ENCODE peak calls at places on chromosome 3, in four cellular contexts. P, S, O and X are unnamed samples.

GRCh38 chr3:111695584-111696213 is 100.6 kb upstream of the ZBED2 start:
- DNase-seq in P (peak; percentile 90), S (no peak), O (no peak), X (peak; percentile 69)

GRCh38 chr3:157865449-157865862 is 240.8 kb downstream of the SHOX2 start:
- DNase-seq in P (peak; percentile 13), S (no peak), O (no peak), X (peak; percentile 11)

GRCh38 chr3:12194209-12194608 is 35.5 kb upstream of the TIMP4 start:
- DNase-seq in P (peak; percentile 96), S (no peak), O (no peak), X (peak; percentile 94)

GRCh38 chr3:194312743-194313281 is 38.3 kb downstream of the CPN2 start:
- DNase-seq in P (peak; percentile 72), S (peak; percentile 80), O (peak; percentile 85), X (peak; percentile 89)

GRCh38 chr3:85821130-85821756 is 862.5 kb downstream of the CADM2 start:
- DNase-seq in P (peak; percentile 27), S (no peak), O (no peak), X (peak; percentile 46)

GRCh38 chr3:180402463-180403073 is 199.4 kb upstream of the TTC14 start:
- DNase-seq in P (no peak), S (no peak), O (no peak), X (no peak)

GRCh38 chr3:146128939-146129338 is 32.0 kb downstream of the PLOD2 start:
- DNase-seq in P (no peak), S (no peak), O (no peak), X (peak; percentile 43)

GRCh38 chr3:184531580-184532290 is 29.9 kb upstream of the EPHB3 start:
- DNase-seq in P (no peak), S (no peak), O (peak; percentile 31), X (no peak)

GRCh38 chr3:36733162-36733696 is 31.1 kb downstream of the DCLK3 start:
- DNase-seq in P (no peak), S (no peak), O (no peak), X (peak; percentile 3)

GRCh38 chr3:42680256-42680655 is 5.1 kb upstream of the KLHL40 start:
- DNase-seq in P (peak; percentile 55), S (no peak), O (no peak), X (peak; percentile 31)

GRCh38 chr3:197021231-197021630 is 8.4 kb downstream of the MELTF start:
- DNase-seq in P (no peak), S (no peak), O (peak; percentile 39), X (no peak)

GRCh38 chr3:97974996-97975395 is 2.8 kb upstream of the RIOX2 start:
- DNase-seq in P (no peak), S (no peak), O (no peak), X (no peak)

GRCh38 chr3:183579967-183580720 is 24.6 kb upstream of the KLHL6 start:
- DNase-seq in P (peak; percentile 89), S (peak; percentile 55), O (no peak), X (peak; percentile 10)

GRCh38 chr3:64351713-64352595 is 126.7 kb upstream of the PRICKLE2 start:
- DNase-seq in P (peak; percentile 50), S (no peak), O (no peak), X (peak; percentile 47)

GRCh38 chr3:60136606-60137005 is 1086.8 kb upstream of the CFAP20DC start:
- DNase-seq in P (no peak), S (no peak), O (no peak), X (no peak)

GRCh38 chr3:195045481-195045880 is 225.5 kb downstream of the XXYLT1 start:
- DNase-seq in P (no peak), S (no peak), O (no peak), X (no peak)

GRCh38 chr3:38717603-38718240 is 68.2 kb upstream of the SCN5A start:
- DNase-seq in P (no peak), S (no peak), O (no peak), X (no peak)

GRCh38 chr3:109155828-109156227 is 19.3 kb downstream of the C3orf85 start:
- DNase-seq in P (no peak), S (no peak), O (no peak), X (no peak)

GRCh38 chr3:24363242-24363641 is 131.4 kb downstream of the THRB start:
- DNase-seq in P (peak; percentile 38), S (no peak), O (no peak), X (peak; percentile 53)

GRCh38 chr3:149527531-149528343 is 53.2 kb downstream of the TM4SF4 start:
- DNase-seq in P (no peak), S (no peak), O (no peak), X (peak; percentile 57)

GRCh38 chr3:55180936-55181535 is 253.2 kb upstream of the LRTM1 start:
- DNase-seq in P (peak; percentile 48), S (no peak), O (no peak), X (peak; percentile 73)

GRCh38 chr3:137765310-137766033 is 1.4 kb downstream of the SOX14 start:
- DNase-seq in P (no peak), S (no peak), O (no peak), X (no peak)

GRCh38 chr3:53715815-53716483 is 130.3 kb downstream of the CHDH start:
- DNase-seq in P (peak; percentile 60), S (no peak), O (peak; percentile 18), X (peak; percentile 67)

GRCh38 chr3:71247221-71247947 is 336.1 kb downstream of the FOXP1 start:
- DNase-seq in P (peak; percentile 67), S (no peak), O (no peak), X (peak; percentile 50)

GRCh38 chr3:5585085-5585484 is 397.6 kb downstream of the EDEM1 start:
- DNase-seq in P (no peak), S (no peak), O (no peak), X (no peak)

GRCh38 chr3:16048435-16049318 is 125.8 kb upstream of the GALNT15 start:
- DNase-seq in P (peak; percentile 77), S (no peak), O (no peak), X (peak; percentile 88)

GRCh38 chr3:184255291-184256039 is 5.9 kb downstream of the CAMK2N2 start:
- DNase-seq in P (no peak), S (no peak), O (no peak), X (no peak)